ENCODE peak calls at places on chromosomes 3 and 15, in five cellular contexts. H is SW480; S is activated CD4-positive, alpha-beta T cell treated with anti-CD3 and anti-CD28 coated beads, Interleukin-2, amount 50 U/mL, for 48 hours; J is effector memory CD8-positive, alpha-beta T cell; Z is MG63. U is an unnamed sample.
A peak's percentile ranks its signal among the peaks of the same experiment; 100 is the strongest.

GRCh38 chr3:8505621-8506020 is 4.0 kb downstream of the LMCD1 start:
- DNase-seq in H (no peak), S (no peak), J (no peak), Z (peak; percentile 33), U (no peak)

GRCh38 chr15:76393614-76394013 is 57.0 kb downstream of the ISL2 start:
- DNase-seq in H (no peak), S (no peak), J (no peak), Z (peak; percentile 6), U (no peak)

GRCh38 chr3:107657971-107658370 is 135.2 kb downstream of the BBX start:
- DNase-seq in H (no peak), S (no peak), J (no peak), Z (no peak), U (no peak)

GRCh38 chr3:17047904-17048303 is 163.1 kb downstream of the PLCL2 start:
- DNase-seq in H (no peak), S (no peak), J (no peak), Z (no peak), U (no peak)

GRCh38 chr3:192928720-192929119 is 11.1 kb upstream of the MB21D2 start:
- DNase-seq in H (no peak), S (no peak), J (no peak), Z (no peak), U (no peak)

GRCh38 chr15:78059110-78059839 is 18.2 kb downstream of the TBC1D2B start:
- DNase-seq in H (no peak), S (no peak), J (no peak), Z (no peak), U (no peak)

GRCh38 chr3:37484884-37485559 is 310.6 kb upstream of the LRRFIP2 start:
- DNase-seq in H (no peak), S (no peak), J (no peak), Z (no peak), U (no peak)

GRCh38 chr3:54756330-54756731 is 171.5 kb downstream of the LRTM1 start:
- DNase-seq in H (no peak), S (no peak), J (no peak), Z (peak; percentile 71), U (peak; percentile 44)

GRCh38 chr3:186442162-186442561 is 80.1 kb upstream of the DGKG start:
- DNase-seq in H (no peak), S (no peak), J (no peak), Z (no peak), U (peak; percentile 37)

GRCh38 chr3:138950006-138950644 is 3.1 kb downstream of the FOXL2NB start:
- DNase-seq in H (no peak), S (peak; percentile 43), J (no peak), Z (peak; percentile 45), U (peak; percentile 59)

GRCh38 chr3:183015185-183015584 is 34.8 kb upstream of the DCUN1D1 start:
- DNase-seq in H (no peak), S (no peak), J (no peak), Z (no peak), U (no peak)

GRCh38 chr3:156787926-156788663 is 38.1 kb upstream of the LEKR1 start:
- DNase-seq in H (peak; percentile 66), S (peak; percentile 39), J (no peak), Z (peak; percentile 84), U (peak; percentile 88)

GRCh38 chr15:91790826-91791225 is 62.7 kb upstream of the SLCO3A1 start:
- DNase-seq in H (no peak), S (no peak), J (no peak), Z (peak; percentile 22), U (no peak)

GRCh38 chr15:39623550-39623931 is 42.7 kb downstream of the THBS1 start:
- DNase-seq in H (no peak), S (peak; percentile 48), J (peak; percentile 63), Z (no peak), U (no peak)

GRCh38 chr15:66169625-66170024 is 83.9 kb downstream of the MEGF11 start:
- DNase-seq in H (no peak), S (no peak), J (no peak), Z (peak; percentile 36), U (no peak)

GRCh38 chr3:126777366-126777765 is 73.3 kb downstream of the CHCHD6 start:
- DNase-seq in H (no peak), S (no peak), J (no peak), Z (no peak), U (no peak)